ENCODE peak calls at places on chromosomes 12 and 14, in five cellular contexts. S is T-helper 17 cell; Y is stimulated activated CD4-positive, alpha-beta T cell treated with anti-CD3 and anti-CD28 coated beads, Interleukin-15, amount 100 ng/mL, for 1 hour; O is occipital lobe; E is stromal cell of bone marrow. G is an unnamed sample.

GRCh38 chr14:74982661-74983060 is 20.1 kb upstream of the EIF2B2 start:
- DNase-seq in S (no peak), Y (no peak), O (no peak), E (no peak), G (no peak)

GRCh38 chr12:13436696-13437391 is 240.3 kb downstream of the EMP1 start:
- DNase-seq in S (no peak), Y (no peak), O (no peak), E (peak), G (no peak)

GRCh38 chr14:101361451-101362433 is 199.6 kb upstream of the DIO3 start:
- DNase-seq in S (no peak), Y (no peak), O (no peak), E (no peak), G (no peak)

GRCh38 chr14:50798048-50798421 is 32.9 kb downstream of the NIN start:
- DNase-seq in S (no peak), Y (no peak), O (no peak), E (no peak), G (no peak)

GRCh38 chr12:112182499-112182898 is 57.1 kb downstream of the TRAFD1 start:
- DNase-seq in S (no peak), Y (no peak), O (peak), E (no peak), G (no peak)

GRCh38 chr12:44584625-44585024 is 291.5 kb downstream of the NELL2 start:
- DNase-seq in S (no peak), Y (no peak), O (no peak), E (no peak), G (no peak)

GRCh38 chr12:19110541-19110940 is 19.0 kb upstream of the PLEKHA5 start:
- DNase-seq in S (no peak), Y (no peak), O (no peak), E (no peak), G (no peak)

GRCh38 chr14:76613616-76614015 is 147.7 kb upstream of the VASH1 start:
- DNase-seq in S (no peak), Y (no peak), O (no peak), E (no peak), G (no peak)

GRCh38 chr12:113684053-113684907 is 212.6 kb upstream of the LHX5 start:
- DNase-seq in S (no peak), Y (no peak), O (no peak), E (no peak), G (no peak)

G was measured in mucosa of descending colon.